ENCODE peak calls at places on chromosomes 4 and X, in five cellular contexts. One of them, this sample, is unnamed.
A peak's percentile ranks its signal among the peaks of the same experiment; 100 is the strongest.

GRCh38 chr4:186839122-186840037 is 115.7 kb upstream of the FAT1 start:
- DNase-seq in SK-N-SH: no peak
- DNase-seq in astrocyte of the spinal cord: peak; percentile 88
- DNase-seq in thyroid gland: no peak
- DNase-seq in AG08396: peak; percentile 52
- DNase-seq in this sample: no peak

GRCh38 chr4:34043131-34043530 is 2201.2 kb downstream of the ARAP2 start:
- DNase-seq in astrocyte of the spinal cord: no peak
- DNase-seq in SK-N-SH: no peak
- DNase-seq in AG08396: no peak
- DNase-seq in thyroid gland: no peak
- DNase-seq in this sample: no peak

GRCh38 chr4:99404595-99405287 is 30.4 kb downstream of the ADH7 start:
- DNase-seq in AG08396: peak; percentile 68
- DNase-seq in thyroid gland: no peak
- DNase-seq in SK-N-SH: no peak
- DNase-seq in astrocyte of the spinal cord: peak; percentile 93
- DNase-seq in this sample: no peak

GRCh38 chrX:136039968-136040367 is 54.7 kb downstream of the SLC9A6 start:
- DNase-seq in AG08396: no peak
- DNase-seq in SK-N-SH: no peak
- DNase-seq in astrocyte of the spinal cord: no peak
- DNase-seq in thyroid gland: no peak
- DNase-seq in this sample: no peak

GRCh38 chrX:63713510-63713909 is 71.5 kb downstream of the ARHGEF9 start:
- DNase-seq in AG08396: no peak
- DNase-seq in SK-N-SH: no peak
- DNase-seq in astrocyte of the spinal cord: peak; percentile 6
- DNase-seq in thyroid gland: peak; percentile 83
- DNase-seq in this sample: no peak

GRCh38 chr4:172124656-172125308 is 311.6 kb downstream of the GALNTL6 start:
- DNase-seq in thyroid gland: no peak
- DNase-seq in AG08396: no peak
- DNase-seq in SK-N-SH: no peak
- DNase-seq in astrocyte of the spinal cord: no peak
- DNase-seq in this sample: no peak

GRCh38 chr4:99856166-99856565 is 38.1 kb downstream of the LAMTOR3 start:
- DNase-seq in thyroid gland: no peak
- DNase-seq in AG08396: peak; percentile 23
- DNase-seq in astrocyte of the spinal cord: no peak
- DNase-seq in SK-N-SH: no peak
- DNase-seq in this sample: no peak

GRCh38 chrX:120604359-120604782 is 470 bp downstream of the MCTS1 start:
- DNase-seq in SK-N-SH: peak; percentile 55
- DNase-seq in thyroid gland: peak; percentile 2
- DNase-seq in AG08396: peak; percentile 28
- DNase-seq in astrocyte of the spinal cord: peak; percentile 18
- DNase-seq in this sample: no peak

GRCh38 chr4:145779319-145779801 is 99.4 kb downstream of the C4orf51 start:
- DNase-seq in AG08396: no peak
- DNase-seq in thyroid gland: no peak
- DNase-seq in SK-N-SH: no peak
- DNase-seq in astrocyte of the spinal cord: peak; percentile 42
- DNase-seq in this sample: no peak

GRCh38 chr4:851701-852430 is 25.9 kb upstream of the CPLX1 start:
- DNase-seq in astrocyte of the spinal cord: no peak
- DNase-seq in AG08396: no peak
- DNase-seq in thyroid gland: no peak
- DNase-seq in SK-N-SH: no peak
- DNase-seq in this sample: no peak

GRCh38 chr4:161991811-161992210 is 172.0 kb downstream of the FSTL5 start:
- DNase-seq in astrocyte of the spinal cord: no peak
- DNase-seq in AG08396: no peak
- DNase-seq in thyroid gland: no peak
- DNase-seq in SK-N-SH: no peak
- DNase-seq in this sample: no peak

GRCh38 chr4:98421106-98421505 is 159.9 kb downstream of the RAP1GDS1 start:
- DNase-seq in thyroid gland: no peak
- DNase-seq in SK-N-SH: no peak
- DNase-seq in astrocyte of the spinal cord: peak; percentile 78
- DNase-seq in AG08396: no peak
- DNase-seq in this sample: no peak

GRCh38 chrX:119698835-119699234 is 5.9 kb upstream of the SEPTIN6 start:
- DNase-seq in SK-N-SH: peak; percentile 63
- DNase-seq in AG08396: peak; percentile 67
- DNase-seq in astrocyte of the spinal cord: peak; percentile 59
- DNase-seq in thyroid gland: peak; percentile 3
- DNase-seq in this sample: peak; percentile 54

GRCh38 chr4:55553442-55553841 is 6.7 kb upstream of the CLOCK start:
- DNase-seq in AG08396: peak; percentile 52
- DNase-seq in astrocyte of the spinal cord: peak; percentile 43
- DNase-seq in thyroid gland: peak; percentile 20
- DNase-seq in SK-N-SH: no peak
- DNase-seq in this sample: no peak

GRCh38 chr4:84501721-84502267 is 2.7 kb upstream of the NKX6-1 start:
- DNase-seq in astrocyte of the spinal cord: no peak
- DNase-seq in AG08396: no peak
- DNase-seq in SK-N-SH: no peak
- DNase-seq in thyroid gland: no peak
- DNase-seq in this sample: no peak

GRCh38 chr4:136203199-136203598 is 1329.1 kb downstream of the PCDH18 start:
- DNase-seq in thyroid gland: no peak
- DNase-seq in SK-N-SH: no peak
- DNase-seq in AG08396: no peak
- DNase-seq in astrocyte of the spinal cord: no peak
- DNase-seq in this sample: no peak

GRCh38 chr4:169650227-169650936 is 30.0 kb downstream of the CLCN3 start:
- DNase-seq in SK-N-SH: no peak
- DNase-seq in AG08396: no peak
- DNase-seq in astrocyte of the spinal cord: no peak
- DNase-seq in thyroid gland: no peak
- DNase-seq in this sample: no peak

GRCh38 chr4:139152249-139152648 is 24.8 kb downstream of the ELF2 start:
- DNase-seq in SK-N-SH: no peak
- DNase-seq in thyroid gland: no peak
- DNase-seq in AG08396: no peak
- DNase-seq in astrocyte of the spinal cord: no peak
- DNase-seq in this sample: no peak

GRCh38 chr4:144574004-144574403 is 72.0 kb upstream of the HHIP start:
- DNase-seq in AG08396: no peak
- DNase-seq in thyroid gland: no peak
- DNase-seq in SK-N-SH: no peak
- DNase-seq in astrocyte of the spinal cord: no peak
- DNase-seq in this sample: no peak

GRCh38 chr4:136818811-136819210 is 713.5 kb downstream of the PCDH18 start:
- DNase-seq in astrocyte of the spinal cord: peak; percentile 44
- DNase-seq in AG08396: no peak
- DNase-seq in thyroid gland: no peak
- DNase-seq in SK-N-SH: no peak
- DNase-seq in this sample: no peak

GRCh38 chr4:7015383-7016035 is 27.7 kb upstream of the TADA2B start:
- DNase-seq in astrocyte of the spinal cord: peak; percentile 55
- DNase-seq in AG08396: no peak
- DNase-seq in SK-N-SH: no peak
- DNase-seq in thyroid gland: no peak
- DNase-seq in this sample: no peak

GRCh38 chr4:121574618-121575017 is 122.2 kb downstream of the ANXA5 start:
- DNase-seq in AG08396: no peak
- DNase-seq in SK-N-SH: no peak
- DNase-seq in astrocyte of the spinal cord: no peak
- DNase-seq in thyroid gland: no peak
- DNase-seq in this sample: no peak

GRCh38 chr4:8409271-8410065 is 31.1 kb downstream of the ACOX3 start:
- DNase-seq in SK-N-SH: peak; percentile 52
- DNase-seq in AG08396: peak; percentile 31
- DNase-seq in astrocyte of the spinal cord: peak; percentile 19
- DNase-seq in thyroid gland: no peak
- DNase-seq in this sample: no peak

GRCh38 chr4:127905029-127905428 is 24.3 kb downstream of the PLK4 start:
- DNase-seq in AG08396: no peak
- DNase-seq in thyroid gland: no peak
- DNase-seq in SK-N-SH: no peak
- DNase-seq in astrocyte of the spinal cord: no peak
- DNase-seq in this sample: no peak

GRCh38 chr4:140012688-140013087 is 141.3 kb downstream of the MAML3 start:
- DNase-seq in SK-N-SH: peak; percentile 33
- DNase-seq in astrocyte of the spinal cord: peak; percentile 89
- DNase-seq in thyroid gland: peak; percentile 73
- DNase-seq in AG08396: peak; percentile 68
- DNase-seq in this sample: no peak

GRCh38 chr4:24433515-24434192 is 150.7 kb downstream of the DHX15 start:
- DNase-seq in AG08396: no peak
- DNase-seq in thyroid gland: no peak
- DNase-seq in SK-N-SH: no peak
- DNase-seq in astrocyte of the spinal cord: no peak
- DNase-seq in this sample: no peak

GRCh38 chrX:97763391-97763790 is 879.7 kb downstream of the RPA4 start:
- DNase-seq in thyroid gland: no peak
- DNase-seq in astrocyte of the spinal cord: no peak
- DNase-seq in SK-N-SH: no peak
- DNase-seq in AG08396: no peak
- DNase-seq in this sample: no peak

GRCh38 chr4:7634611-7635010 is 199.9 kb upstream of the PSAPL1 start:
- DNase-seq in SK-N-SH: no peak
- DNase-seq in AG08396: no peak
- DNase-seq in thyroid gland: no peak
- DNase-seq in astrocyte of the spinal cord: no peak
- DNase-seq in this sample: no peak

GRCh38 chr4:100286601-100287000 is 96.3 kb upstream of the DDIT4L start:
- DNase-seq in astrocyte of the spinal cord: no peak
- DNase-seq in thyroid gland: no peak
- DNase-seq in AG08396: no peak
- DNase-seq in SK-N-SH: no peak
- DNase-seq in this sample: no peak

GRCh38 chr4:128393111-128393704 is 105.6 kb upstream of the PGRMC2 start:
- DNase-seq in SK-N-SH: peak; percentile 11
- DNase-seq in astrocyte of the spinal cord: peak; percentile 59
- DNase-seq in thyroid gland: no peak
- DNase-seq in AG08396: no peak
- DNase-seq in this sample: no peak

GRCh38 chr4:123667496-123667895 is 270.9 kb downstream of the SPRY1 start:
- DNase-seq in astrocyte of the spinal cord: peak; percentile 62
- DNase-seq in AG08396: no peak
- DNase-seq in SK-N-SH: no peak
- DNase-seq in thyroid gland: no peak
- DNase-seq in this sample: no peak

GRCh38 chr4:142817442-142817841 is 28.7 kb downstream of the INPP4B start:
- DNase-seq in astrocyte of the spinal cord: peak; percentile 92
- DNase-seq in AG08396: peak; percentile 65
- DNase-seq in thyroid gland: no peak
- DNase-seq in SK-N-SH: no peak
- DNase-seq in this sample: no peak

GRCh38 chr4:113052379-113052951 is 3.0 kb downstream of the ANK2 start:
- DNase-seq in AG08396: no peak
- DNase-seq in astrocyte of the spinal cord: peak; percentile 86
- DNase-seq in SK-N-SH: no peak
- DNase-seq in thyroid gland: no peak
- DNase-seq in this sample: no peak

This sample was measured in 8988T.